ENCODE peak calls at places on chromosomes 3 and 15, in five cellular contexts. M, U, X, R and C are unnamed samples.

GRCh38 chr3:73546961-73547360 is 77.8 kb downstream of the PDZRN3 start:
- DNase-seq in X (peak), R (no peak), U (no peak), M (no peak), C (no peak)

GRCh38 chr3:149120051-149120972 is 9.1 kb upstream of the HPS3 start:
- DNase-seq in R (peak), X (peak), M (no peak), U (peak), C (no peak)

GRCh38 chr15:79919749-79920511 is 23.1 kb upstream of the MTHFS start:
- DNase-seq in M (no peak), U (no peak), R (no peak), X (no peak), C (no peak)

GRCh38 chr3:143885803-143886427 is 37.6 kb upstream of the SLC9A9 start:
- DNase-seq in X (no peak), M (no peak), R (peak), U (peak), C (no peak)

GRCh38 chr3:172511783-172512357 is 11.4 kb downstream of the TNFSF10 start:
- DNase-seq in R (no peak), M (no peak), U (no peak), X (no peak), C (no peak)

GRCh38 chr3:105821433-105821832 is 47.4 kb downstream of the CBLB start:
- DNase-seq in U (no peak), R (no peak), M (no peak), X (no peak), C (no peak)

GRCh38 chr3:135641771-135642170 is 323.8 kb upstream of the PPP2R3A start:
- DNase-seq in U (no peak), X (no peak), M (no peak), R (no peak), C (no peak)

GRCh38 chr3:152121292-152121654 is 147.5 kb upstream of the MBNL1 start:
- DNase-seq in U (no peak), R (no peak), X (peak), M (no peak), C (no peak)

GRCh38 chr3:108153451-108153981 is 62.7 kb upstream of the CD47 start:
- DNase-seq in X (no peak), R (no peak), M (peak), U (peak), C (no peak)

GRCh38 chr15:91752081-91752810 is 101.3 kb upstream of the SLCO3A1 start:
- DNase-seq in R (no peak), X (no peak), U (no peak), M (no peak), C (no peak)

GRCh38 chr15:41892621-41893421 is 1.0 kb downstream of the SPTBN5 start:
- DNase-seq in X (no peak), U (peak), R (no peak), M (no peak), C (no peak)

GRCh38 chr3:158842946-158843345 is 41.1 kb downstream of the MFSD1 start:
- DNase-seq in R (no peak), X (peak), U (no peak), M (no peak), C (no peak)

GRCh38 chr3:114958930-114959329 is 188.2 kb downstream of the ZBTB20 start:
- DNase-seq in M (no peak), X (no peak), U (no peak), R (no peak), C (no peak)

GRCh38 chr3:107241217-107241616 is 136.0 kb upstream of the CCDC54 start:
- DNase-seq in U (peak), R (peak), M (no peak), X (no peak), C (no peak)

GRCh38 chr3:184368804-184369183 is 7.3 kb downstream of the POLR2H start:
- DNase-seq in M (no peak), U (no peak), X (peak), R (no peak), C (no peak)

GRCh38 chr15:63950911-63951481 is 95.3 kb downstream of the DAPK2 start:
- DNase-seq in U (no peak), X (peak), R (no peak), M (no peak), C (no peak)

GRCh38 chr3:25618043-25618442 is 46.7 kb downstream of the TOP2B start:
- DNase-seq in R (no peak), X (no peak), U (no peak), M (no peak), C (no peak)

GRCh38 chr15:50523736-50524318 is 22.6 kb downstream of the USP50 start:
- DNase-seq in M (no peak), X (no peak), U (peak), R (no peak), C (no peak)

GRCh38 chr3:138456961-138457862 is 22.8 kb downstream of the ESYT3 start:
- DNase-seq in U (no peak), X (no peak), M (no peak), R (no peak), C (no peak)

GRCh38 chr15:34889486-34889885 is 80.1 kb downstream of the AQR start:
- DNase-seq in X (no peak), U (no peak), M (no peak), R (no peak), C (no peak)

GRCh38 chr3:197613187-197613586 is 57.4 kb upstream of the BDH1 start:
- DNase-seq in M (no peak), X (no peak), R (no peak), U (no peak), C (no peak)

GRCh38 chr3:72035606-72036005 is 250.7 kb upstream of the PROK2 start:
- DNase-seq in R (no peak), U (peak), M (no peak), X (no peak), C (no peak)

GRCh38 chr15:76330281-76330680 is 6.3 kb upstream of the ISL2 start:
- DNase-seq in X (no peak), R (peak), U (peak), M (no peak), C (no peak)

GRCh38 chr15:36954486-36954885 is 145.9 kb downstream of the MEIS2 start:
- DNase-seq in X (no peak), R (no peak), M (no peak), U (no peak), C (no peak)

GRCh38 chr3:134389865-134390264 is 15.6 kb upstream of the AMOTL2 start:
- DNase-seq in R (no peak), M (no peak), X (no peak), U (no peak), C (no peak)

GRCh38 chr15:78453447-78453846 is 15.4 kb downstream of the IREB2 start:
- DNase-seq in M (no peak), X (no peak), U (no peak), R (no peak), C (no peak)

GRCh38 chr3:28651159-28651558 is 302.5 kb upstream of the AZI2 start:
- DNase-seq in X (no peak), U (no peak), R (no peak), M (no peak), C (no peak)